ENCODE peak calls at places on chromosomes 12 and 14, in five cellular contexts. Z is NCI-H524; K is IMR-90; W is hepatocyte; Q is stimulated activated CD4-positive, alpha-beta T cell treated with anti-CD3 and anti-CD28 coated beads, Interleukin-12 subunit alpha, Interleukin-12 subunit beta, amount 100 ng/mL, for 4 hours. R is an unnamed sample.

GRCh38 chr12:105192624-105193225 is 43.2 kb downstream of the APPL2 start:
- DNase-seq in Z (peak), K (no peak), W (no peak), Q (no peak), R (no peak)

GRCh38 chr12:8987163-8987562 is 2.2 kb upstream of the KLRG1 start:
- DNase-seq in Z (no peak), K (no peak), W (no peak), Q (no peak), R (no peak)

GRCh38 chr12:98532687-98533304 is 17.4 kb downstream of the TMPO start:
- DNase-seq in Z (peak), K (peak), W (peak), Q (no peak), R (peak)

GRCh38 chr12:96226801-96227348 is 32.7 kb downstream of the ELK3 start:
- DNase-seq in Z (no peak), K (no peak), W (no peak), Q (no peak), R (no peak)

GRCh38 chr12:28987538-28988383 is 161.3 kb upstream of the FAR2 start:
- DNase-seq in Z (no peak), K (no peak), W (peak), Q (no peak), R (no peak)

GRCh38 chr12:46266382-46266791 is 2.5 kb downstream of the SLC38A1 start:
- DNase-seq in Z (peak), K (peak), W (peak), Q (peak), R (peak)

GRCh38 chr14:104307246-104307626 is 168.8 kb downstream of the KIF26A start:
- DNase-seq in Z (no peak), K (no peak), W (no peak), Q (no peak), R (no peak)

GRCh38 chr14:69581316-69581935 is 6.8 kb upstream of the CCDC177 start:
- DNase-seq in Z (peak), K (no peak), W (no peak), Q (no peak), R (no peak)

GRCh38 chr14:52354257-52354656 is 40.1 kb downstream of the PTGER2 start:
- DNase-seq in Z (no peak), K (no peak), W (no peak), Q (no peak), R (no peak)

GRCh38 chr14:99252940-99253868 is 18.8 kb downstream of the BCL11B start:
- DNase-seq in Z (no peak), K (no peak), W (no peak), Q (no peak), R (no peak)

GRCh38 chr12:120649442-120650248 is 9.2 kb downstream of the CABP1 start:
- DNase-seq in Z (peak), K (peak), W (peak), Q (no peak), R (no peak)

GRCh38 chr14:94682736-94683135 is 70.5 kb downstream of the SERPINA3 start:
- DNase-seq in Z (no peak), K (no peak), W (no peak), Q (no peak), R (no peak)

GRCh38 chr14:105088812-105089745 is 23.8 kb upstream of the GPR132 start:
- DNase-seq in Z (peak), K (peak), W (peak), Q (no peak), R (no peak)

GRCh38 chr12:116420476-116420875 is 138.7 kb upstream of the MAP1LC3B2 start:
- DNase-seq in Z (no peak), K (no peak), W (no peak), Q (no peak), R (no peak)

GRCh38 chr14:90450667-90451066 is 53.8 kb downstream of the CALM1 start:
- DNase-seq in Z (peak), K (no peak), W (no peak), Q (no peak), R (no peak)

GRCh38 chr12:4082809-4083447 is 190.6 kb upstream of the CCND2 start:
- DNase-seq in Z (no peak), K (no peak), W (no peak), Q (no peak), R (no peak)

GRCh38 chr12:89756638-89757321 is 48.1 kb upstream of the ATP2B1 start:
- DNase-seq in Z (no peak), K (peak), W (peak), Q (no peak), R (peak)

GRCh38 chr14:49972840-49973239 is 80.0 kb downstream of the ARF6 start:
- DNase-seq in Z (no peak), K (peak), W (peak), Q (no peak), R (peak)

GRCh38 chr12:46490635-46491034 is 118.1 kb upstream of the SLC38A2 start:
- DNase-seq in Z (no peak), K (peak), W (no peak), Q (no peak), R (peak)

GRCh38 chr12:6735448-6736191 is 11.8 kb downstream of the COPS7A start:
- DNase-seq in Z (no peak), K (peak), W (peak), Q (peak), R (peak)

GRCh38 chr14:68774771-68775613 is 17.9 kb downstream of the ZFP36L1 start:
- DNase-seq in Z (no peak), K (peak), W (no peak), Q (no peak), R (peak)

GRCh38 chr12:991350-992278 is 591 bp downstream of the ERC1 start:
- DNase-seq in Z (peak), K (peak), W (peak), Q (no peak), R (no peak)

GRCh38 chr14:91246051-91246852 is 1.7 kb upstream of the GPR68 start:
- DNase-seq in Z (peak), K (no peak), W (no peak), Q (peak), R (no peak)

GRCh38 chr12:122021193-122021821 is 377 bp upstream of the BCL7A start:
- DNase-seq in Z (no peak), K (no peak), W (peak), Q (no peak), R (no peak)

GRCh38 chr14:88951370-88951769 is 126.9 kb downstream of the TTC8 start:
- DNase-seq in Z (no peak), K (no peak), W (no peak), Q (no peak), R (no peak)

GRCh38 chr12:59737725-59738463 is 142.1 kb downstream of the SLC16A7 start:
- DNase-seq in Z (no peak), K (peak), W (no peak), Q (no peak), R (peak)

GRCh38 chr12:57771271-57771872 is 533 bp downstream of the METTL1 start:
- DNase-seq in Z (peak), K (peak), W (peak), Q (peak), R (peak)

GRCh38 chr14:69139743-69140142 is 13.2 kb downstream of the DCAF5 start:
- DNase-seq in Z (no peak), K (no peak), W (no peak), Q (no peak), R (no peak)

GRCh38 chr14:61183486-61183885 is 97.7 kb downstream of the TMEM30B start:
- DNase-seq in Z (no peak), K (no peak), W (peak), Q (no peak), R (peak)

GRCh38 chr14:100504372-100505078 is 82.7 kb downstream of the BEGAIN start:
- DNase-seq in Z (no peak), K (peak), W (no peak), Q (no peak), R (no peak)

GRCh38 chr12:7650091-7650490 is 15.6 kb downstream of the APOBEC1 start:
- DNase-seq in Z (no peak), K (no peak), W (no peak), Q (no peak), R (no peak)

GRCh38 chr12:63064080-63064479 is 86.9 kb downstream of the AVPR1A start:
- DNase-seq in Z (no peak), K (peak), W (no peak), Q (no peak), R (peak)